ENCODE peak calls at places on chromosomes 2 and 18, in eight cellular contexts. J is AG09309, N is kidney, U is vagina, V is thoracic aorta, T is GM23248, C is adrenal gland, H is PC-9. D is an unnamed sample.

GRCh38 chr2:7773362-7773973 is 856.3 kb downstream of the RNF144A start:
- DNase-seq in J (no peak), N (no peak), U (no peak), V (no peak), T (peak), C (no peak), H (no peak), D (no peak)

GRCh38 chr2:135951071-135951583 is 34.3 kb downstream of the DARS1 start:
- DNase-seq in J (no peak), N (no peak), U (no peak), V (no peak), T (no peak), C (no peak), H (no peak), D (no peak)

GRCh38 chr18:49985246-49985645 is 171.9 kb upstream of the ACAA2 start:
- DNase-seq in J (no peak), N (no peak), U (no peak), V (no peak), T (no peak), C (no peak), H (no peak), D (no peak)

GRCh38 chr2:20186078-20186854 is 38.7 kb downstream of the SDC1 start:
- DNase-seq in J (no peak), N (peak), U (no peak), V (no peak), T (peak), C (peak), H (peak), D (no peak)

GRCh38 chr2:86249176-86249842 is 50.1 kb downstream of the MRPL35 start:
- DNase-seq in J (peak), N (no peak), U (no peak), V (peak), T (peak), C (peak), H (no peak), D (no peak)

GRCh38 chr18:80009661-80010550 is 21.5 kb upstream of the TXNL4A start:
- DNase-seq in J (peak), N (no peak), U (no peak), V (peak), T (peak), C (peak), H (peak), D (peak)

GRCh38 chr2:9627310-9627709 is 3.5 kb downstream of the YWHAQ start:
- DNase-seq in J (no peak), N (no peak), U (no peak), V (no peak), T (peak), C (no peak), H (no peak), D (no peak)

GRCh38 chr18:12015697-12016062 is 34.4 kb downstream of the IMPA2 start:
- DNase-seq in J (no peak), N (peak), U (no peak), V (no peak), T (peak), C (peak), H (no peak), D (no peak)

GRCh38 chr2:135948642-135949355 is 36.6 kb downstream of the DARS1 start:
- DNase-seq in J (peak), N (no peak), U (no peak), V (no peak), T (peak), C (no peak), H (peak), D (no peak)

GRCh38 chr2:204869142-204869823 is 324.0 kb downstream of the PARD3B start:
- DNase-seq in J (no peak), N (no peak), U (no peak), V (no peak), T (peak), C (peak), H (no peak), D (no peak)

GRCh38 chr2:138029238-138029637 is 65.0 kb downstream of the HNMT start:
- DNase-seq in J (no peak), N (no peak), U (no peak), V (no peak), T (peak), C (no peak), H (no peak), D (no peak)

GRCh38 chr2:231571810-231572209 is 20.9 kb upstream of the TEX44 start:
- DNase-seq in J (no peak), N (no peak), U (no peak), V (no peak), T (no peak), C (no peak), H (no peak), D (no peak)

GRCh38 chr2:188477564-188478086 is 186.0 kb downstream of the GULP1 start:
- DNase-seq in J (no peak), N (no peak), U (no peak), V (no peak), T (no peak), C (no peak), H (no peak), D (no peak)

GRCh38 chr2:96102596-96103387 is 13.6 kb downstream of the ADRA2B start:
- DNase-seq in J (no peak), N (peak), U (no peak), V (no peak), T (no peak), C (no peak), H (no peak), D (no peak)

GRCh38 chr2:64383016-64383588 is 70.9 kb upstream of the LGALSL start:
- DNase-seq in J (no peak), N (no peak), U (peak), V (no peak), T (no peak), C (peak), H (no peak), D (no peak)

GRCh38 chr18:9608298-9608697 is 6.1 kb downstream of the PPP4R1 start:
- DNase-seq in J (no peak), N (no peak), U (no peak), V (no peak), T (peak), C (no peak), H (no peak), D (no peak)

GRCh38 chr2:188693111-188693510 is 281.1 kb upstream of the COL3A1 start:
- DNase-seq in J (no peak), N (no peak), U (no peak), V (no peak), T (no peak), C (no peak), H (peak), D (no peak)

GRCh38 chr2:99640568-99641215 is 150.9 kb upstream of the REV1 start:
- DNase-seq in J (no peak), N (no peak), U (no peak), V (no peak), T (no peak), C (no peak), H (no peak), D (no peak)

GRCh38 chr2:99481941-99482340 is 7.9 kb downstream of the REV1 start:
- DNase-seq in J (no peak), N (no peak), U (no peak), V (no peak), T (peak), C (peak), H (no peak), D (no peak)

GRCh38 chr2:56337342-56337741 is 153.6 kb downstream of the CCDC85A start:
- DNase-seq in J (no peak), N (no peak), U (no peak), V (no peak), T (no peak), C (no peak), H (no peak), D (peak)

GRCh38 chr2:220165401-220165800 is 538.0 kb downstream of the SLC4A3 start:
- DNase-seq in J (no peak), N (no peak), U (no peak), V (no peak), T (no peak), C (no peak), H (no peak), D (peak)

GRCh38 chr2:176535480-176536113 is 266.4 kb downstream of the MTX2 start:
- DNase-seq in J (no peak), N (no peak), U (no peak), V (no peak), T (peak), C (no peak), H (no peak), D (no peak)

GRCh38 chr2:181123798-181124217 is 143.4 kb downstream of the UBE2E3 start:
- DNase-seq in J (no peak), N (no peak), U (no peak), V (no peak), T (no peak), C (no peak), H (no peak), D (no peak)

GRCh38 chr2:133859578-133859977 is 291.3 kb upstream of the NCKAP5 start:
- DNase-seq in J (no peak), N (no peak), U (no peak), V (no peak), T (no peak), C (no peak), H (no peak), D (no peak)

GRCh38 chr2:48355494-48355893 is 174.5 kb upstream of the STON1 start:
- DNase-seq in J (no peak), N (no peak), U (no peak), V (no peak), T (no peak), C (no peak), H (no peak), D (no peak)

GRCh38 chr2:48362515-48362914 is 167.4 kb upstream of the STON1 start:
- DNase-seq in J (no peak), N (no peak), U (no peak), V (no peak), T (no peak), C (no peak), H (no peak), D (no peak)

GRCh38 chr2:48358982-48359381 is 171.0 kb upstream of the STON1 start:
- DNase-seq in J (no peak), N (no peak), U (no peak), V (no peak), T (no peak), C (no peak), H (no peak), D (no peak)

GRCh38 chr2:48357351-48357750 is 172.6 kb upstream of the STON1 start:
- DNase-seq in J (no peak), N (no peak), U (no peak), V (no peak), T (no peak), C (no peak), H (no peak), D (no peak)

GRCh38 chr2:48356701-48357322 is 173.1 kb upstream of the STON1 start:
- DNase-seq in J (peak), N (no peak), U (no peak), V (no peak), T (no peak), C (no peak), H (no peak), D (no peak)
- H3K4me3 ChIP-seq in J (no peak), N (no peak), U (no peak), V (no peak), T (no peak), C (no peak), H (no peak), D (no peak)

DNA sequence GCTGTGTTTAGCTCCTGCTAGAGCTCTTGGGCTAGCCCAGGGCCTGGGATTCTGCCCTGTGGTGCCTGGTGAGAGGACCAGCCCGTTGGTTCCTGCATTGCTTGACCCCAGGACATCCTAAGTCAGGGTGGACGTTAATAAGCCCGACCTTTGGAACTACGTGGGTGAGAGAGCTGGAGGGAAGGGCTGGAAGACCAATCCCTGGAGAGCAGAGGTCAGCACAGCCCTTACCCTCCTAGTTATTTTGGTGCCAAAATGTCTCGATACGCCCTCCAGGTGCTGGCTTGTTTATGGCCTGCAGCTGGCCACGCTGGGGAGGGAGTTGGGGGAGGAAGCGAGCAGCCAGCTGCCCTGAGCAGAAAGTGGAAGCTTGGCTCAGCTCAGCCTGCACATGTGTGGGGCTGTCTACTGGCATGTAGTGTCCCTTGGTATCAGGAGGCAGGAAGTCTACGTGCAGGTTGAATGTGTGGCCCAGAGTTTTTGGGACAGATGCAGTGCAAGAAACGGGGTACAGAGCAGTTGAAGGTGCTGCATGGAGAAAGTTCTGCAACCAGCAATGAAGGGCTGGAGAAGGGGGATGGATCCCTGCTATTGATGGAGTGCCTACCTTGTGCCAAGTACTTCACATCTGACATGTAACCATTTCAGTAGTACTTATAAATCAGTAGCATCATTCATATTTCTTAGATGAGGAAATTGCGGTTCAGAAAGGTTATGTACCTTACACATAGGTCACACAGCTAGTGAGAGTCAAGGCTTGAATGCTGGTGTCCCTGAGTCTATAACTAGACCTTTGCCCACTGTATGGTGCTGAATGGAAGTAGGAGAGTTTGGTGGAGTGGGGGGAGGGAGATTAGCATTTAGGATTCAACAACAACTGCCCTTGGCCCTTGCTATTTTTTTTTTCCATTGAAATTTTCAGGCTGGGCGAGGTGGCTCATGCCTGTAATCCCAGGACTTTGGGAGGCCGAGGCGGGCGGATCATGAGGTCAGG is 5.0 kb upstream of the DGKD start:
- DNase-seq in J (no peak), N (peak), U (no peak), V (no peak), T (no peak), C (peak), H (no peak), D (no peak)
- H3K4me3 ChIP-seq in J (no peak), N (no peak), U (no peak), V (no peak), T (no peak), C (no peak), H (no peak), D (no peak)

GRCh38 chr18:6031004-6031403 is 135.7 kb upstream of the TMEM200C start:
- DNase-seq in J (no peak), N (no peak), U (no peak), V (no peak), T (no peak), C (no peak), H (no peak), D (no peak)

GRCh38 chr18:6031442-6031841 is 136.1 kb upstream of the TMEM200C start:
- DNase-seq in J (no peak), N (no peak), U (no peak), V (no peak), T (no peak), C (peak), H (no peak), D (no peak)
- H3K4me3 ChIP-seq in J (no peak), N (no peak), U (no peak), V (no peak), T (no peak), C (no peak), H (no peak), D (no peak)

GRCh38 chr2:163715199-163715598 is 20.6 kb downstream of the FIGN start:
- DNase-seq in J (no peak), N (no peak), U (no peak), V (no peak), T (no peak), C (no peak), H (no peak), D (no peak)

GRCh38 chr2:163716101-163716500 is 19.7 kb downstream of the FIGN start:
- DNase-seq in J (no peak), N (no peak), U (no peak), V (no peak), T (no peak), C (no peak), H (no peak), D (no peak)

GRCh38 chr2:163717474-163717873 is 18.3 kb downstream of the FIGN start:
- DNase-seq in J (no peak), N (no peak), U (no peak), V (no peak), T (no peak), C (no peak), H (no peak), D (no peak)

GRCh38 chr2:163719278-163719677 is 16.5 kb downstream of the FIGN start:
- DNase-seq in J (no peak), N (no peak), U (no peak), V (no peak), T (no peak), C (no peak), H (no peak), D (no peak)

DNA sequence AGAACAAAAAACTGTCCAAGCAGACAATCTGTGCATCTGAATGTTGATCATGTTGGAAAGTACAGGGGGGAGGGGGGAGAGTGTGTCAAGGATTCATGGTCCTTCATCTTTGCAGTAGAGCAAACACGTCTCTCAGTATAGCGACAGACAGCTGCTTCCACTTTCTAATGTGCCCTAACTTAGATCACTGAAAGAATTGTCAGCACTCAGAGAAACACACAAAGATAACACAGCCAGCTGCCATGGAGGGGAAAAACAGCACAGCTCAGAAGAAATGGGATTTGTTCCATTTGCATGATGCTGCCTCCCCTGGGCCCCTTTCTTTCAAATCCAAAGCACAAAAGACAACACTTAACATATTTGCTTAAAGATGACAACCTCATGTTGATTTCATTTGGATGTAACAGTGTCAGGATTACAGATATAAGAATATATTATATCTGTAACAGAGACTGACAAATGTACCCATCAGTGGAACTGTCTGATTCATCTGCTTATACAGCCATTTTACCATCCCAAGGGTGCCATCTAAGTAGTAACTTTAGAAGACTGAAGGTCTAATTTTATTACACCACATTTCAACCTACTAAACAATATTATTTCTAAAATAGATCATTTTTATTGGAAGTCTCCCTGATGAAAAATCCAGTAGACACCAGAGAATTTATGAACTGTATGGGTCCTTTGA is 17.7 kb downstream of the FIGN start:
- DNase-seq in J (no peak), N (no peak), U (no peak), V (no peak), T (no peak), C (no peak), H (no peak), D (no peak)
- H3K4me3 ChIP-seq in J (no peak), N (no peak), U (no peak), V (peak), T (no peak), C (no peak), H (no peak), D (no peak)

GRCh38 chr2:44246840-44247369 is 28.4 kb upstream of the SLC3A1 start:
- DNase-seq in J (no peak), N (no peak), U (no peak), V (no peak), T (no peak), C (no peak), H (no peak), D (no peak)

GRCh38 chr2:44245068-44245861 is 30.0 kb upstream of the SLC3A1 start:
- DNase-seq in J (no peak), N (no peak), U (no peak), V (no peak), T (no peak), C (no peak), H (no peak), D (peak)

GRCh38 chr2:44242929-44243328 is 32.4 kb upstream of the SLC3A1 start:
- DNase-seq in J (no peak), N (no peak), U (no peak), V (no peak), T (peak), C (no peak), H (no peak), D (no peak)

GRCh38 chr2:44246436-44246835 is 28.8 kb upstream of the SLC3A1 start:
- DNase-seq in J (no peak), N (no peak), U (no peak), V (no peak), T (no peak), C (no peak), H (no peak), D (no peak)

GRCh38 chr2:44244135-44244871 is 31.0 kb upstream of the SLC3A1 start:
- DNase-seq in J (no peak), N (no peak), U (no peak), V (no peak), T (peak), C (peak), H (peak), D (peak)
- H3K4me3 ChIP-seq in J (no peak), N (peak), U (peak), V (peak), T (peak), C (no peak), H (peak), D (peak)

GRCh38 chr2:236317938-236318396 is 53.8 kb upstream of the ASB18 start:
- DNase-seq in J (no peak), N (no peak), U (peak), V (no peak), T (no peak), C (no peak), H (no peak), D (no peak)

GRCh38 chr2:236319036-236319435 is 54.8 kb upstream of the ASB18 start:
- DNase-seq in J (no peak), N (no peak), U (peak), V (no peak), T (no peak), C (no peak), H (no peak), D (no peak)

GRCh38 chr2:236318401-236318800 is 54.2 kb upstream of the ASB18 start:
- DNase-seq in J (no peak), N (no peak), U (no peak), V (no peak), T (no peak), C (no peak), H (no peak), D (no peak)

DNA sequence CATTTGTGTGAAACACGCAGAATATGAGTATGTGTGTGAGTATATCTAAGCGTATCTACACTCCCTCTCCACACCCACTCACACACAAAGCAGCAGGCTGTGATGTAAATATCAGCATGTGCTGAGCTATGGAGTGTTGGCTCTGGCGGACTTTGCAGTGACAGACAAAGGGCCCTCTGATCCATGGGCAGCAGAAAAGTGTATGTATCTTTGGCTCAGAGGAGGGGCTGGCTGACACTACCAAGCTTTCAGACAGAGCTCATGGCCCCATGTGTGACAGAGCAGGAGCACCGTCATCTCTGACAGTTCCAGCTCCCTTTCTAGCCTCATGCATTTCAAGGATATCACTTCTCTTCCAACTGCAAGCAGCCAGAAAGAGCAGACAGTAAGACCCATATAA is 57.2 kb upstream of the ASB18 start:
- DNase-seq in J (no peak), N (no peak), U (peak), V (no peak), T (no peak), C (no peak), H (no peak), D (no peak)
- H3K4me3 ChIP-seq in J (no peak), N (no peak), U (no peak), V (no peak), T (no peak), C (no peak), H (no peak), D (no peak)

D was measured in LNCaP clone FGC.